ENCODE peak calls at places on chromosomes 13 and 19, in nine cellular contexts. I, L, M, Z, G, Y, S, F and D are unnamed samples.

GRCh38 chr19:8004723-8005513 is 523 bp downstream of the ELAVL1 start:
- DNase-seq in I (peak; percentile 70), L (peak; percentile 18), M (peak; percentile 59), Z (peak; percentile 38), G (peak; percentile 46), Y (no peak), S (no peak), F (no peak), D (no peak)

GRCh38 chr13:20128459-20128927 is 32.4 kb downstream of the GJA3 start:
- DNase-seq in I (peak; percentile 64), L (peak; percentile 14), M (no peak), Z (no peak), G (no peak), Y (no peak), S (no peak), F (no peak), D (no peak)

GRCh38 chr19:18763674-18764590 is 27.2 kb downstream of the COMP start:
- DNase-seq in I (no peak), L (no peak), M (peak; percentile 58), Z (no peak), G (no peak), Y (no peak), S (peak; percentile 70), F (no peak), D (no peak)

GRCh38 chr13:92463134-92463533 is 763.5 kb upstream of the GPC6 start:
- DNase-seq in I (no peak), L (no peak), M (no peak), Z (no peak), G (no peak), Y (no peak), S (no peak), F (no peak), D (no peak)

GRCh38 chr13:71864094-71864980 is 2.7 kb downstream of the DACH1 start:
- DNase-seq in I (peak; percentile 57), L (no peak), M (no peak), Z (no peak), G (no peak), Y (no peak), S (peak; percentile 66), F (no peak), D (no peak)

GRCh38 chr13:21116141-21116540 is 54.8 kb upstream of the LATS2 start:
- DNase-seq in I (no peak), L (no peak), M (no peak), Z (no peak), G (no peak), Y (no peak), S (no peak), F (no peak), D (no peak)

GRCh38 chr19:1265611-1266115 is 3.5 kb upstream of the CIRBP start:
- DNase-seq in I (peak; percentile 80), L (peak; percentile 40), M (peak; percentile 86), Z (peak; percentile 76), G (peak; percentile 52), Y (no peak), S (peak; percentile 80), F (no peak), D (peak; percentile 93)

GRCh38 chr19:14413765-14414171 is 5.4 kb downstream of the DDX39A start:
- DNase-seq in I (no peak), L (no peak), M (peak; percentile 29), Z (no peak), G (no peak), Y (no peak), S (no peak), F (no peak), D (no peak)

GRCh38 chr19:3161453-3161852 is 17.1 kb upstream of the S1PR4 start:
- DNase-seq in I (no peak), L (no peak), M (peak; percentile 57), Z (no peak), G (no peak), Y (no peak), S (no peak), F (no peak), D (no peak)

GRCh38 chr13:21616880-21617279 is 12.9 kb upstream of the MICU2 start:
- DNase-seq in I (no peak), L (no peak), M (no peak), Z (no peak), G (no peak), Y (no peak), S (no peak), F (no peak), D (no peak)

GRCh38 chr13:35768126-35768525 is 291.6 kb upstream of the MAB21L1 start:
- DNase-seq in I (no peak), L (no peak), M (no peak), Z (no peak), G (no peak), Y (no peak), S (no peak), F (no peak), D (no peak)

GRCh38 chr19:18657590-18658365 is 20.9 kb downstream of the KLHL26 start:
- DNase-seq in I (no peak), L (no peak), M (peak; percentile 88), Z (no peak), G (no peak), Y (no peak), S (no peak), F (peak; percentile 78), D (peak; percentile 90)

GRCh38 chr13:66992183-66992582 is 238.0 kb downstream of the PCDH9 start:
- DNase-seq in I (no peak), L (no peak), M (no peak), Z (no peak), G (no peak), Y (peak; percentile 79), S (no peak), F (peak; percentile 54), D (no peak)

GRCh38 chr13:84239032-84239431 is 356.8 kb upstream of the SLITRK1 start:
- DNase-seq in I (no peak), L (no peak), M (no peak), Z (no peak), G (no peak), Y (no peak), S (no peak), F (no peak), D (no peak)

GRCh38 chr13:60745343-60745742 is 348.3 kb downstream of the TDRD3 start:
- DNase-seq in I (no peak), L (no peak), M (no peak), Z (no peak), G (no peak), Y (no peak), S (no peak), F (no peak), D (no peak)

GRCh38 chr19:7830272-7830771 is 304 bp downstream of the EVI5L start:
- DNase-seq in I (no peak), L (no peak), M (no peak), Z (no peak), G (no peak), Y (no peak), S (peak; percentile 66), F (no peak), D (no peak)

GRCh38 chr19:40530091-40530901 is 46.4 kb upstream of the SHKBP1 start:
- DNase-seq in I (no peak), L (peak; percentile 25), M (no peak), Z (peak; percentile 43), G (no peak), Y (peak; percentile 11), S (no peak), F (no peak), D (no peak)

GRCh38 chr13:51453308-51453958 is 597 bp upstream of the INTS6 start:
- DNase-seq in I (peak; percentile 94), L (peak; percentile 88), M (peak; percentile 86), Z (peak; percentile 81), G (peak; percentile 82), Y (peak; percentile 85), S (peak; percentile 90), F (no peak), D (no peak)

GRCh38 chr19:49856574-49857021 is 5.6 kb downstream of the PTOV1 start:
- DNase-seq in I (no peak), L (no peak), M (no peak), Z (no peak), G (no peak), Y (no peak), S (no peak), F (no peak), D (no peak)

GRCh38 chr19:5782322-5782721 is 2.2 kb downstream of the PRR22 start:
- DNase-seq in I (no peak), L (no peak), M (no peak), Z (no peak), G (no peak), Y (no peak), S (no peak), F (no peak), D (no peak)

GRCh38 chr19:397321-397720 is 11.6 kb downstream of the C2CD4C start:
- DNase-seq in I (no peak), L (no peak), M (no peak), Z (no peak), G (no peak), Y (no peak), S (peak; percentile 25), F (no peak), D (no peak)

GRCh38 chr13:61414686-61415664 is 674 bp downstream of the PCDH20 start:
- DNase-seq in I (no peak), L (no peak), M (peak; percentile 3), Z (no peak), G (no peak), Y (peak; percentile 59), S (peak; percentile 76), F (peak; percentile 71), D (no peak)

GRCh38 chr19:44824758-44825157 is 15.9 kb downstream of the BCAM start:
- DNase-seq in I (no peak), L (no peak), M (no peak), Z (no peak), G (no peak), Y (no peak), S (no peak), F (no peak), D (no peak)

GRCh38 chr19:2494084-2494446 is 18.1 kb downstream of the GADD45B start:
- DNase-seq in I (no peak), L (no peak), M (peak; percentile 81), Z (no peak), G (no peak), Y (no peak), S (no peak), F (no peak), D (no peak)

GRCh38 chr13:36029171-36029570 is 102.0 kb downstream of the DCLK1 start:
- DNase-seq in I (no peak), L (no peak), M (no peak), Z (no peak), G (no peak), Y (no peak), S (no peak), F (no peak), D (no peak)

GRCh38 chr13:46964789-46965527 is 68.1 kb upstream of the HTR2A start:
- DNase-seq in I (no peak), L (no peak), M (peak; percentile 12), Z (no peak), G (no peak), Y (no peak), S (no peak), F (no peak), D (no peak)

GRCh38 chr13:111460548-111461444 is 140.4 kb downstream of the TEX29 start:
- DNase-seq in I (peak; percentile 43), L (no peak), M (peak; percentile 69), Z (peak; percentile 27), G (no peak), Y (peak; percentile 39), S (no peak), F (peak; percentile 27), D (no peak)

GRCh38 chr19:14775855-14776254 is 2.5 kb downstream of the ADGRE2 start:
- DNase-seq in I (no peak), L (no peak), M (no peak), Z (no peak), G (no peak), Y (no peak), S (peak; percentile 64), F (no peak), D (no peak)

GRCh38 chr19:33737704-33738103 is 59.0 kb upstream of the KCTD15 start:
- DNase-seq in I (no peak), L (no peak), M (no peak), Z (no peak), G (no peak), Y (peak; percentile 18), S (no peak), F (no peak), D (no peak)

GRCh38 chr19:49224856-49225255 is 67.3 kb downstream of the TRPM4 start:
- DNase-seq in I (no peak), L (no peak), M (peak; percentile 59), Z (peak; percentile 59), G (peak; percentile 26), Y (no peak), S (no peak), F (peak; percentile 70), D (no peak)

GRCh38 chr19:56896041-56896440 is 55.5 kb upstream of the PEG3 start:
- DNase-seq in I (no peak), L (no peak), M (no peak), Z (no peak), G (no peak), Y (no peak), S (no peak), F (no peak), D (no peak)